ENCODE peak calls at places on chromosome 14, in six cellular contexts. N is ovary, Q is left lung, E is ascending aorta, S is heart right ventricle, L is right atrium auricular region. F is an unnamed sample.

GRCh38 chr14:98736701-98737338 is 535.2 kb downstream of the BCL11B start:
- DNase-seq in N (no peak), Q (no peak), E (no peak), S (no peak), L (no peak), F (no peak)

GRCh38 chr14:99146991-99147740 is 124.8 kb downstream of the BCL11B start:
- DNase-seq in N (no peak), Q (no peak), E (peak; percentile 24), S (no peak), L (no peak), F (no peak)

GRCh38 chr14:45252356-45253069 is 489 bp downstream of the MIS18BP1 start:
- DNase-seq in N (no peak), Q (no peak), E (no peak), S (no peak), L (no peak), F (no peak)

GRCh38 chr14:53542692-53543091 is 389.6 kb upstream of the DDHD1 start:
- DNase-seq in N (no peak), Q (no peak), E (peak; percentile 64), S (no peak), L (no peak), F (peak; percentile 25)

GRCh38 chr14:51219473-51220448 is 20.3 kb upstream of the TMX1 start:
- DNase-seq in N (no peak), Q (no peak), E (no peak), S (no peak), L (no peak), F (no peak)

GRCh38 chr14:35336171-35337073 is 44.2 kb downstream of the PSMA6 start:
- DNase-seq in N (peak; percentile 99), Q (peak; percentile 95), E (peak; percentile 90), S (peak; percentile 95), L (peak; percentile 95), F (peak; percentile 98)

GRCh38 chr14:76872796-76873432 is 46.7 kb downstream of the LRRC74A start:
- DNase-seq in N (peak; percentile 61), Q (no peak), E (peak; percentile 72), S (peak; percentile 42), L (peak; percentile 78), F (peak; percentile 60)

GRCh38 chr14:96250545-96250944 is 5.5 kb upstream of the BDKRB1 start:
- DNase-seq in N (no peak), Q (no peak), E (no peak), S (no peak), L (no peak), F (no peak)

GRCh38 chr14:75392686-75393641 is 34.9 kb upstream of the JDP2 start:
- DNase-seq in N (no peak), Q (no peak), E (no peak), S (no peak), L (no peak), F (no peak)

DNA sequence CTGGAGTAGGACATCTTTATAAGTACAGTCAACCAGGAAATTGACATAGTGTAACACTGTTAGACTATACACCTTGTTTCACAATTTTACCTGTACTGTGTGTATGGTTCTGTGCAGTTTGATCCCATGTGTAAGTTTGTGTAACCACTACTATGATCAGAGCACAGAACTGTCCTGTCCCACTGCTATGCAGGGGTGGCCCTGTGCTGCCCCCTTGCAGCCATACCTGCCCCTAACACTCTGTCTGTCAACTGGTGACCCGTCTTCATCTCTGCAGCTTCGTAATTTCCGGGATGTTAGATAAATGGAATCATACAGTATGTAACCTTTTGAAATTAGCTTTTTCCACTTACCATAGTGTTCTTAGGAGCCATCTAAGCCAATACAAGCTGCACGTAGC is 58.7 kb upstream of the RD3L start:
- DNase-seq in N (no peak), Q (no peak), E (no peak), S (no peak), L (no peak), F (no peak)
- TF ChIP-seq CTCF in N (no peak), Q (no peak), E (no peak), S (peak; percentile 33), L (peak; percentile 36), F (no peak)

GRCh38 chr14:36843410-36843809 is 181.8 kb downstream of the PAX9 start:
- DNase-seq in N (no peak), Q (no peak), E (no peak), S (no peak), L (no peak), F (no peak)

GRCh38 chr14:36845346-36846042 is 183.8 kb downstream of the PAX9 start:
- DNase-seq in N (no peak), Q (no peak), E (no peak), S (no peak), L (no peak), F (no peak)

GRCh38 chr14:36848213-36848612 is 186.6 kb downstream of the PAX9 start:
- DNase-seq in N (no peak), Q (no peak), E (no peak), S (no peak), L (no peak), F (no peak)

GRCh38 chr14:36847366-36847765 is 185.7 kb downstream of the PAX9 start:
- DNase-seq in N (no peak), Q (no peak), E (no peak), S (no peak), L (no peak), F (no peak)

DNA sequence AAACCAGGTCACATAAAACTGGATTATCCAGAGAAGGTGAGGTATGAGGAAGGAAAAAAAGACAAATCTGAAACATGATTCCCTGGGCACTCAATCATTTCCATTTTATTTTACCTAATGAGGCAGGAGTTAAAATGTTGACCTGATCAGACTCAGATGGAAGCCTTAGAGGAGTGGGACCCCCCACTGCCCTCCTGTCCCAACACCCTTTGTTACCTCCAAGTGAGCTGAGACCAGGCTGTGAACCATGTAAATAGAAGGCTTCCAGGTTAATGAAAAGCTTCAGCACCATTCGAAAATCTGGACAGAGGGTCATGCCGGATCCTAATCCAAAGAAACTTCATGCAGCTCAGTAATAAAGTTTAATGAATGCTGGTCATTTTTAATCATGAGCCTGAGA is 182.8 kb downstream of the PAX9 start:
- DNase-seq in N (no peak), Q (no peak), E (no peak), S (no peak), L (no peak), F (no peak)
- H3K27ac ChIP-seq in N (no peak overlapping the region), Q (no peak overlapping the region), E (no peak overlapping the region), S (no peak overlapping the region), L (no peak overlapping the region), F (no peak overlapping the region)

GRCh38 chr14:60630129-60630528 is 19.1 kb downstream of the SIX1 start:
- DNase-seq in N (no peak), Q (no peak), E (no peak), S (no peak), L (no peak), F (no peak)
- H3K4me1 ChIP-seq in N (no peaks in the 10 kb centered on the region), Q (peaks cover under 1% of the 10 kb centered on the region), E (no peaks in the 10 kb centered on the region), S (no peaks in the 10 kb centered on the region), L (no peaks in the 10 kb centered on the region), F (no peaks in the 10 kb centered on the region)

DNA sequence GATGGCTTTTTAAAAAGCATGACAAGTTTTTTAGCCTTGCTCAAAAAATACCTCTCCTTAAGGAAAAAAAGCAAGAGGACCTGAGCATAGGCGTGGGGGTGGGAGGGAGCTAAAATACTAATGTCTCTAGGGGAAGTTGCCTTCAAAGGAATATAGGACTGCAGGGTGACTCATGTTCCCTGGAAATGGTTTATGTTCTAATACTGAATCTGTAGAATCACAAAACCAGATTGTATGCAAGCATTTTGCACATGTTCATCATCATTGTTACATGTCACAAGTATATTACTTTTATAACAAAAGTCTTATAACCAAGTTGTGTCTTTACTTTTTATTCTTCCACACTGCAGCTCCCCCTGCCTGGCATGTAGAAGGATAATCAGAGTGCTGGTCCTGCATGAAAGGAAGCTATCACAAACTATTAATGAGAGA is 36.6 kb downstream of the GPR135 start:
- DNase-seq in N (no peak), Q (no peak), E (no peak), S (no peak), L (no peak), F (no peak)
- TF ChIP-seq CTCF in N (no peak), Q (no peak), E (no peak), S (peak; percentile 33), L (peak; percentile 62), F (peak; percentile 45)

GRCh38 chr14:69647216-69647615 is 35.8 kb downstream of the SUSD6 start:
- DNase-seq in N (peak; percentile 43), Q (no peak), E (no peak), S (no peak), L (no peak), F (no peak)

GRCh38 chr14:69640931-69641330 is 29.5 kb downstream of the SUSD6 start:
- DNase-seq in N (no peak), Q (no peak), E (no peak), S (no peak), L (no peak), F (no peak)

GRCh38 chr14:69643430-69644200 is 32.2 kb downstream of the SUSD6 start:
- DNase-seq in N (peak; percentile 50), Q (peak; percentile 76), E (no peak), S (no peak), L (no peak), F (peak; percentile 56)

GRCh38 chr14:69648480-69649414 is 37.4 kb downstream of the SUSD6 start:
- DNase-seq in N (no peak), Q (no peak), E (no peak), S (no peak), L (no peak), F (no peak)

GRCh38 chr14:69644814-69645213 is 33.4 kb downstream of the SUSD6 start:
- DNase-seq in N (no peak), Q (no peak), E (no peak), S (no peak), L (no peak), F (no peak)
- H3K27ac ChIP-seq in N (no peak overlapping the region), Q (peak overlapping the region; percentile 69), E (no peak overlapping the region), S (no peak overlapping the region), L (no peak overlapping the region), F (no peak overlapping the region)

DNA sequence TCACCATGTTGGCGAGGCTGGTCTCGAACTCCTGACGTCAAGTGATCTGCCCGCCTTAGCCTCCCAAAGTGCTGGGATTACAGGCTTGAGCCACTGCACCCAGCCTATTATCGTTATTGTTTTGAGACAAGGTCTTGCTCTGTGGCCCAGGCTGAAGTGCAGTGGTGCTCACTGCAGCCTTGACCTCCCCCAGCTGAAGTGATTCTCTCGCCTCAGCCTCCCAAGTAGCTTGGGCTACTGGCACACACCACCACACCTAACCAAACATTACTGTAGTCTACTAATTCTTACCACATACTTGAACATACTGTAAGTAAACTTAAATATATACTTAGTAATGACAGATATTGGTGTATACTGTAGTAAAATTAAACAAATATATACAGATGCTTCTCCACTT is 4.5 kb upstream of the CDCA4 start:
- DNase-seq in N (no peak), Q (no peak), E (no peak), S (no peak), L (no peak), F (no peak)
- H3K4me1 ChIP-seq in N (peaks cover 2% of the 10 kb centered on the region), Q (peaks cover 3% of the 10 kb centered on the region), E (peaks cover 5% of the 10 kb centered on the region), S (peaks cover 11% of the 10 kb centered on the region), L (no peaks in the 10 kb centered on the region), F (no peaks in the 10 kb centered on the region)

GRCh38 chr14:46691819-46692218 is 40.2 kb upstream of the RPL10L start:
- DNase-seq in N (no peak), Q (no peak), E (no peak), S (no peak), L (no peak), F (no peak)

GRCh38 chr14:46686652-46687051 is 35.1 kb upstream of the RPL10L start:
- DNase-seq in N (no peak), Q (no peak), E (no peak), S (no peak), L (no peak), F (no peak)
- TF ChIP-seq CTCF in N (no peak), Q (no peak), E (no peak), S (no peak), L (no peak), F (no peak)

F was measured in uterus.